ENCODE peak calls at places on chromosomes 6 and 20, in four cellular contexts. One of them, this sample, is unnamed.
A peak's percentile ranks its signal among the peaks of the same experiment; 100 is the strongest.

GRCh38 chr6:109795994-109796555 is 105.0 kb downstream of the FIG4 start:
- DNase-seq in AG04449: no peak
- DNase-seq in AG04450: no peak
- DNase-seq in cardiac muscle cell: no peak
- DNase-seq in this sample: no peak

GRCh38 chr20:51014797-51015722 is 7.8 kb downstream of the KCNG1 start:
- DNase-seq in AG04450: no peak
- DNase-seq in AG04449: no peak
- DNase-seq in cardiac muscle cell: peak; percentile 73
- DNase-seq in this sample: peak; percentile 75

GRCh38 chr20:41076776-41077175 is 48.2 kb downstream of the TOP1 start:
- DNase-seq in AG04449: no peak
- DNase-seq in cardiac muscle cell: no peak
- DNase-seq in AG04450: no peak
- DNase-seq in this sample: no peak

GRCh38 chr6:163571730-163572129 is 157.2 kb downstream of the QKI start:
- DNase-seq in cardiac muscle cell: no peak
- DNase-seq in AG04450: no peak
- DNase-seq in AG04449: no peak
- DNase-seq in this sample: no peak

GRCh38 chr20:10565191-10565921 is 108.4 kb downstream of the JAG1 start:
- DNase-seq in AG04449: no peak
- DNase-seq in AG04450: peak; percentile 32
- DNase-seq in cardiac muscle cell: peak; percentile 60
- DNase-seq in this sample: no peak

GRCh38 chr6:154754152-154754551 is 20.9 kb downstream of the SCAF8 start:
- DNase-seq in cardiac muscle cell: no peak
- DNase-seq in AG04450: no peak
- DNase-seq in AG04449: no peak
- DNase-seq in this sample: no peak

GRCh38 chr6:145544031-145544430 is 191.3 kb downstream of the EPM2A start:
- DNase-seq in AG04450: peak; percentile 68
- DNase-seq in cardiac muscle cell: no peak
- DNase-seq in AG04449: no peak
- DNase-seq in this sample: no peak

GRCh38 chr20:22861231-22861980 is 173.7 kb upstream of the SSTR4 start:
- DNase-seq in AG04450: no peak
- DNase-seq in AG04449: peak; percentile 19
- DNase-seq in cardiac muscle cell: no peak
- DNase-seq in this sample: no peak

GRCh38 chr20:20261159-20261558 is 106.7 kb upstream of the INSM1 start:
- DNase-seq in cardiac muscle cell: no peak
- DNase-seq in AG04450: no peak
- DNase-seq in AG04449: no peak
- DNase-seq in this sample: no peak

GRCh38 chr6:29456971-29457370 is at the start of the genes OR11A1 and OR2H1:
- DNase-seq in cardiac muscle cell: no peak
- DNase-seq in AG04450: no peak
- DNase-seq in AG04449: no peak
- DNase-seq in this sample: no peak

GRCh38 chr20:43945391-43946205 is 30.9 kb downstream of the TOX2 start:
- DNase-seq in AG04449: no peak
- DNase-seq in cardiac muscle cell: no peak
- DNase-seq in AG04450: no peak
- DNase-seq in this sample: no peak

GRCh38 chr6:140670013-140670412 is 1295.6 kb upstream of the CITED2 start:
- DNase-seq in AG04450: no peak
- DNase-seq in AG04449: no peak
- DNase-seq in cardiac muscle cell: no peak
- DNase-seq in this sample: no peak

GRCh38 chr6:109239192-109239917 is 142.9 kb downstream of the CD164 start:
- DNase-seq in AG04450: no peak
- DNase-seq in cardiac muscle cell: no peak
- DNase-seq in AG04449: no peak
- DNase-seq in this sample: no peak

DNA sequence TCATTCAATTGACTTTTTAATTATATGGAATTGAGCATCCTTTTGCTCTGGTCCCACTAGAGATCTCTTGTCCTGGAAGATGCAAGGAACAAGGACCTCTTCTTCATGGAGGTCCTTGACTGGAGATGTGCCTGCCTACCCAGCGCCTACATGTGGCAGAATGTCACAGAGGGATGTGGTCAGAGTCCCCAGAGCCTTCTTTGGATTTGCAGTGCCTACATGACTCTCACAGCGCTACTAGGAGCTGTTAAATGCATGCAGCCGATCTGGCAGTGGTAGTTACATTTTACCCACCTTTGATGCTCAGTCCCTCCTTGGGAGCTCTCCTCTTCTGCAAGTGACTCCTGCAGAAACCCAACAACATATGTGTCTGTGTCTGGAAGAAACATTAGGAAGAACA is 51.9 kb upstream of the ADTRP start:
- DNase-seq in AG04449: no peak
- DNase-seq in cardiac muscle cell: no peak
- DNase-seq in AG04450: no peak
- DNase-seq in this sample: no peak
- H3K4me3 ChIP-seq in AG04449: no peak overlapping the region
- H3K4me3 ChIP-seq in cardiac muscle cell: no peak overlapping the region
- H3K4me3 ChIP-seq in AG04450: no peak overlapping the region
- H3K4me3 ChIP-seq in this sample: no peak overlapping the region

DNA sequence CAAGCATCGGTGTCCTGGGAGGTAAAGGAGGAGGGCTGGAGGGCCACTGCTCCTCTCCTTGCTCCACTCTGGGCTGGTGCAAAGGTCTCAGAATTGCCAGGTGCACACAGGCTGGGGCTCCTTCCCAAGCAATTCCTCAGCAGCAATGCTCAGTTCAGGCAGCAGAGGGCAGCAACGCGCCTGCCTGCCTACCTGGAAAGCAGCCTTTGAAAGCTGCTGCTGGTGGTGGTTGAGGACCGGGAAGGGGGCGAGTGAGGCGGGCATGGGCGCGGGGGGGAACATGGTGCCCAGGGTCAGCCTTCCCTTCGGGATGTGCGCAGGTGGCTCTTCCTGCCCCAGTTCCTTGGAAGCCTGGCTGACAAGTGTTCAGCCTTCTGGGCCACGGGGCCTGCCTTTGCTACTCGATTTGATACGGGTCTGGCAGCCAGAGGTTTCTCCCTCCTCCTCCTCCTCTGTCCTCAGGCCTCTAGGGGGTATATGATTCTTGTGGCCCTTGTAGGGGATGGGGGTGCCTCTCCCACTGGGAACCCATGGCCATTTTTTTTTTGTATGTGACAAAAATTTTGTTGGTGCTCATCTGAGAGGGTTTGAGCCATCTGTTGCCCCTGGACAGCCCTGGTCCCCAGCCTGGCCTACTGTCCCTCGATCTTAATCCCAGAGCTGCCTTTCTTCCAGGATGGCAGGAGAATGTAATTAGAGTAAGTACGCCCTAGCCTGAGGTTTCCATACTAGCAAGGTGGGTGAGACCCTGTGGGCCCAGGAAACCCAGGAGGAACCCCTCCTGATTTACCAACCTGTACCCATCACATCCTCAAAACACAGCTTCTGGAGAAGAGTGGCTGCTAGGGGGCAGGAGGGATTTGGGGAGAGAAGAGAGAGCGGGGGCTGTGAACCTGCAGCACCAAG is 20.1 kb downstream of the MRPS18A start:
- DNase-seq in cardiac muscle cell: peak; percentile 79
- DNase-seq in AG04450: no peak
- DNase-seq in AG04449: no peak
- DNase-seq in this sample: peak; percentile 81
- H3K4me3 ChIP-seq in cardiac muscle cell: no peak overlapping the region
- H3K4me3 ChIP-seq in AG04450: peak overlapping the region; percentile 36
- H3K4me3 ChIP-seq in AG04449: peak overlapping the region; percentile 36
- H3K4me3 ChIP-seq in this sample: peak overlapping the region; percentile 21

DNA sequence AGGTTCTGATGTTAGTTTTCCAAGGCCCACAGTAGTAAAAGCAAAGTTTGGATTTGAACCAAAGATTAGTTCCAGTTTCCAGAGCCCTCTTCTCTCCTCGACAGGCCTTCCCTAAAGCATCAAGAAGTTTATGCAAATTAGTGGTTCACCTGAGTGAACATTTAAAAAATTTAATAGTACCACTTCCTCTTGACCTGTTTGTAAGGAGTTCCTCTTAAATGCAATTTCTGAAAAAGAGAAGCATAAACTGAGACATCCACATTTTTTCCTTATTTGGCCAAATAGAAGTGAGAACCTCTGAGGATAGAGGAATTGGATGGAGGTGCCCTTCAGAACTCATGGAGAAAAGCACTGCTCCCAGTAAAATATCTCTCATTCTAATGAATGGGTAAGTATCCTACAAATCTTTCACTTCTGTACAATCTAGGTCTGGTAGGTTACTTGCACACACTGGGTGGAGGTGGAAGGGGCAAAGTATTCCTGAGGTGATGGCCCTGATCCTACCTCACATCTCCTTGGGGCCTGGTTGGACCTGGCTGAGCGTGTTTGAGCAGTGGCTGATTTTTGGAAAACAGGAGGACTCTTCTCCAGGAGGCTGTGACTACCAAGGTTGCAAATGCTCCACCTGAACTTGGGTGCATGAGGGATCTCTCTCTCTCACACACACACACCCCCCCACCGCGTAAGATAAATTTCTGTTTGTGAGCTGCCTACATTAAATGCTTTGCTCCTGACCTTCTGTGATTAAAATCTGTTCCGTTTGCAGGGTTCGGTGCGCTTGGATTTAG is 1.0 kb upstream of the DSE start:
- DNase-seq in AG04450: no peak
- DNase-seq in cardiac muscle cell: no peak
- DNase-seq in AG04449: no peak
- DNase-seq in this sample: no peak
- H3K4me3 ChIP-seq in AG04450: peak overlapping the region; percentile 88
- H3K4me3 ChIP-seq in cardiac muscle cell: peak overlapping the region; percentile 71
- H3K4me3 ChIP-seq in AG04449: peak overlapping the region; percentile 92
- H3K4me3 ChIP-seq in this sample: peak overlapping the region; percentile 68

DNA sequence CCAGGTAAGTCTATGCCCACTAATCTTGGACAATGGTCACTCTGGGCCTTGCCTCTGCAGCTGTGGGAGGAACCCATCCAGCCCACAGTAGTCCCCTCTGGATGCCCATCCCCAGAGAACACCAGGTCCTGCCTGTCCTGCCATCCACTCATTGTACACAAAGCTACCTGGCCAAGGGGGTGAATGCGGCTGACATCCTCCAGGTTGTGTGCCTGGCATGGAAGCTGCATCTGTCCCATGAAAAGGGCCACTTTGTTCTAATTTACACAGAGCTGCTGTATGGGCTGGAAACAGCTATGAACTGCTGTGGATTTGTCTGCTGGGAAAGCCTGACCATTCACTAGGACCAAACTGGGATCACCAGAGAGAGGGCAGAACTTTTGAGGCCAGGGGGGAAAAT is 324.8 kb downstream of the LRFN2 start:
- DNase-seq in AG04450: no peak
- DNase-seq in cardiac muscle cell: no peak
- DNase-seq in AG04449: no peak
- DNase-seq in this sample: no peak
- H3K4me3 ChIP-seq in AG04450: no peak overlapping the region
- H3K4me3 ChIP-seq in cardiac muscle cell: no peak overlapping the region
- H3K4me3 ChIP-seq in AG04449: no peak overlapping the region
- H3K4me3 ChIP-seq in this sample: no peak overlapping the region

DNA sequence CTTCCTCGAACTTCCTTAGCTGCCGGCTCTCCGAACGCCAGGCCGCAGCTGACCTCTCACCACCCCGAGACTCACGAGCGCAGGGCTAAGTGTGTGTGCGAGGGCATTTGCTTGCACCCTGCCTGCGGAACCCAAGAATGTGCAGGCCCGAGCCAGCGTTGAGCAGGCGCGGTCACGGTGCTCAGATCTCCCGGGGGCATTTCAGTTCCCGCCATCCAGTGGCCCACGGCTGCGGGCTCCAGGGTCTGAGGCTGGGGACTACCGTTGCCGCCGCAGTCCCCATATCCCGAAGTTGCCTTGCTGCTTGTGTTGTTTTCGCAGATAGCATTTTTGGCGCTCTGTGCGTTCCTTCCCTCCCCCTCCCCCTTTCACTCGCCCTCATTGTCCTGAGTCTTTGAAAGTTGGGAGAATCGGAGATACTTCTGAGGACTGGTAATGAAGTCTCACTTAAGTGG is 1.7 kb downstream of the NR2E1 start:
- DNase-seq in AG04450: no peak
- DNase-seq in cardiac muscle cell: no peak
- DNase-seq in AG04449: no peak
- DNase-seq in this sample: no peak
- H3K4me3 ChIP-seq in AG04450: no peak overlapping the region
- H3K4me3 ChIP-seq in cardiac muscle cell: no peak overlapping the region
- H3K4me3 ChIP-seq in AG04449: no peak overlapping the region
- H3K4me3 ChIP-seq in this sample: no peak overlapping the region

GRCh38 chr6:132334517-132334876 is 66.8 kb downstream of the MOXD1 start:
- DNase-seq in AG04449: no peak
- DNase-seq in cardiac muscle cell: no peak
- DNase-seq in AG04450: no peak
- DNase-seq in this sample: no peak
- H3K4me3 ChIP-seq in AG04449: no peak overlapping the region
- H3K4me3 ChIP-seq in cardiac muscle cell: no peak overlapping the region
- H3K4me3 ChIP-seq in AG04450: no peak overlapping the region
- H3K4me3 ChIP-seq in this sample: no peak overlapping the region

GRCh38 chr6:1619666-1620503 is 10.2 kb downstream of the FOXC1 start:
- DNase-seq in AG04449: no peak
- DNase-seq in AG04450: no peak
- DNase-seq in cardiac muscle cell: no peak
- DNase-seq in this sample: no peak

GRCh38 chr6:1621328-1621701 is 11.6 kb downstream of the FOXC1 start:
- DNase-seq in cardiac muscle cell: no peak
- DNase-seq in AG04450: no peak
- DNase-seq in AG04449: no peak
- DNase-seq in this sample: no peak

GRCh38 chr6:1619106-1619665 is 9.5 kb downstream of the FOXC1 start:
- DNase-seq in cardiac muscle cell: no peak
- DNase-seq in AG04450: no peak
- DNase-seq in AG04449: no peak
- DNase-seq in this sample: no peak

GRCh38 chr6:1622220-1622841 is 12.6 kb downstream of the FOXC1 start:
- DNase-seq in AG04450: no peak
- DNase-seq in cardiac muscle cell: no peak
- DNase-seq in AG04449: no peak
- DNase-seq in this sample: no peak

GRCh38 chr6:1620504-1621327 is 11.0 kb downstream of the FOXC1 start:
- DNase-seq in AG04449: no peak
- DNase-seq in AG04450: no peak
- DNase-seq in cardiac muscle cell: no peak
- DNase-seq in this sample: no peak
- H3K4me3 ChIP-seq in AG04449: no peak overlapping the region
- H3K4me3 ChIP-seq in AG04450: no peak overlapping the region
- H3K4me3 ChIP-seq in cardiac muscle cell: no peak overlapping the region
- H3K4me3 ChIP-seq in this sample: no peak overlapping the region

GRCh38 chr6:150765457-150765764 is 100.1 kb upstream of the MTHFD1L start:
- DNase-seq in AG04450: no peak
- DNase-seq in AG04449: no peak
- DNase-seq in cardiac muscle cell: no peak
- DNase-seq in this sample: no peak
- H3K4me3 ChIP-seq in AG04450: no peak overlapping the region
- H3K4me3 ChIP-seq in AG04449: no peak overlapping the region
- H3K4me3 ChIP-seq in cardiac muscle cell: no peak overlapping the region
- H3K4me3 ChIP-seq in this sample: no peak overlapping the region